ENCODE peak calls at places on chromosomes 3 and 15, in five cellular contexts. Z is activated T-helper 1 cell treated with Interleukin-2 at 50 U/mL for 16 hours, Y is fibroblast of lung, X is sciatic nerve, H is AG04450. A is an unnamed sample.

GRCh38 chr3:190825389-190826016 is 37.0 kb downstream of the GMNC start:
- DNase-seq in Z (no peak), Y (peak), X (no peak), H (no peak), A (no peak)

GRCh38 chr15:43487271-43487895 is 5.6 kb downstream of the TP53BP1 start:
- DNase-seq in Z (no peak), Y (peak), X (no peak), H (no peak), A (no peak)

GRCh38 chr3:111548060-111548459 is 6.1 kb downstream of the CD96 start:
- DNase-seq in Z (no peak), Y (no peak), X (no peak), H (no peak), A (peak)

GRCh38 chr3:192082733-192083660 is 622.0 kb downstream of the PYDC2 start:
- DNase-seq in Z (no peak), Y (no peak), X (no peak), H (no peak), A (no peak)

GRCh38 chr3:16066975-16067374 is 107.5 kb upstream of the GALNT15 start:
- DNase-seq in Z (no peak), Y (peak), X (no peak), H (no peak), A (no peak)

GRCh38 chr3:177973241-177973840 is 562.9 kb upstream of the KCNMB2 start:
- DNase-seq in Z (no peak), Y (peak), X (no peak), H (no peak), A (no peak)

GRCh38 chr15:94052711-94053110 is 178.7 kb upstream of the MCTP2 start:
- DNase-seq in Z (no peak), Y (no peak), X (no peak), H (no peak), A (no peak)

GRCh38 chr3:187012609-187013051 is 82.3 kb downstream of the ST6GAL1 start:
- DNase-seq in Z (no peak), Y (no peak), X (peak), H (no peak), A (peak)

GRCh38 chr15:51097553-51098330 is 3.0 kb upstream of the TNFAIP8L3 start:
- DNase-seq in Z (no peak), Y (peak), X (no peak), H (no peak), A (no peak)

GRCh38 chr3:23640472-23641146 is 165.1 kb upstream of the UBE2E1 start:
- DNase-seq in Z (no peak), Y (no peak), X (no peak), H (no peak), A (no peak)

GRCh38 chr3:144229237-144229830 is 257.7 kb downstream of the DIPK2A start:
- DNase-seq in Z (no peak), Y (no peak), X (no peak), H (no peak), A (no peak)

GRCh38 chr3:4898454-4899313 is 80.6 kb upstream of the BHLHE40 start:
- DNase-seq in Z (no peak), Y (peak), X (no peak), H (no peak), A (peak)

GRCh38 chr3:79810101-79810500 is 42.3 kb upstream of the ROBO1 start:
- DNase-seq in Z (no peak), Y (no peak), X (no peak), H (no peak), A (no peak)

GRCh38 chr15:65245096-65245849 is 34.0 kb upstream of the CILP start:
- DNase-seq in Z (no peak), Y (peak), X (no peak), H (peak), A (no peak)

GRCh38 chr15:31236184-31237041 is 90.2 kb upstream of the KLF13 start:
- DNase-seq in Z (no peak), Y (peak), X (peak), H (peak), A (no peak)

GRCh38 chr3:68007621-68008226 is 353.3 kb upstream of the SUCLG2 start:
- DNase-seq in Z (peak), Y (no peak), X (no peak), H (no peak), A (peak)

GRCh38 chr3:111862415-111862814 is 3.4 kb downstream of the PHLDB2 start:
- DNase-seq in Z (no peak), Y (no peak), X (no peak), H (no peak), A (no peak)

GRCh38 chr3:67700596-67700995 is 46.2 kb upstream of the SUCLG2 start:
- DNase-seq in Z (no peak), Y (no peak), X (no peak), H (no peak), A (no peak)

GRCh38 chr3:14517601-14518431 is 22.3 kb downstream of the GRIP2 start:
- DNase-seq in Z (no peak), Y (no peak), X (no peak), H (no peak), A (no peak)

GRCh38 chr3:187811580-187812250 is 66.4 kb upstream of the BCL6 start:
- DNase-seq in Z (no peak), Y (peak), X (no peak), H (peak), A (no peak)

GRCh38 chr15:70190296-70190695 is 92.6 kb upstream of the TLE3 start:
- DNase-seq in Z (no peak), Y (no peak), X (no peak), H (no peak), A (no peak)

GRCh38 chr3:186107148-186108105 is 1.5 kb downstream of the ETV5 start:
- DNase-seq in Z (peak), Y (peak), X (peak), H (no peak), A (peak)

GRCh38 chr15:99932676-99933402 is 199.6 kb upstream of the LYSMD4 start:
- DNase-seq in Z (no peak), Y (no peak), X (no peak), H (no peak), A (no peak)

GRCh38 chr15:27827336-27827735 is 271.8 kb downstream of the OCA2 start:
- DNase-seq in Z (no peak), Y (peak), X (no peak), H (no peak), A (no peak)

GRCh38 chr15:73935547-73935946 is 9.3 kb downstream of the LOXL1 start:
- DNase-seq in Z (no peak), Y (no peak), X (no peak), H (no peak), A (no peak)

GRCh38 chr15:89341316-89342005 is 6.8 kb upstream of the POLG start:
- DNase-seq in Z (no peak), Y (no peak), X (no peak), H (no peak), A (no peak)

GRCh38 chr3:49422379-49423248 is at the start of gene AMT:
- DNase-seq in Z (no peak), Y (no peak), X (no peak), H (no peak), A (no peak)

GRCh38 chr3:40550168-40550567 is 25.4 kb downstream of the ZNF621 start:
- DNase-seq in Z (no peak), Y (peak), X (no peak), H (no peak), A (no peak)

GRCh38 chr3:3196148-3196861 is 16.8 kb upstream of the CRBN start:
- DNase-seq in Z (no peak), Y (no peak), X (no peak), H (no peak), A (no peak)

GRCh38 chr15:91928676-91929075 is 75.2 kb downstream of the SLCO3A1 start:
- DNase-seq in Z (no peak), Y (no peak), X (no peak), H (no peak), A (no peak)

A was measured in stimulated activated naive CD8-positive, alpha-beta T cell treated with anti-CD3 and anti-CD28 coated beads, Interleukin-15, amount 100 ng/mL, for 72 hours.